ENCODE peak calls at places on chromosomes 4 and X, in nine cellular contexts. One of them, this sample, is unnamed.

GRCh38 chr4:168409089-168409801 is 71.0 kb downstream of the DDX60L start:
- DNase-seq in activated T-cell treated with anti-CD3 and anti-CD28 coated beads, Interleukin-2, amount 50 U/mL, for 72 hours: no peak
- DNase-seq in IMR-90: peak
- DNase-seq in aorta: no peak
- DNase-seq in stimulated activated CD4-positive, alpha-beta T cell treated with anti-CD3 and anti-CD28 coated beads, Interleukin-12 subunit alpha, Interleukin-12 subunit beta, amount 100 ng/mL, for 4 hours: no peak
- DNase-seq in activated CD8-positive, alpha-beta memory T cell treated with anti-CD3 and anti-CD28 coated beads for 1 hour: no peak
- DNase-seq in GM12891: no peak
- DNase-seq in iris pigment epithelial cell: peak
- DNase-seq in kidney tubule cell: peak
- DNase-seq in this sample: peak

GRCh38 chr4:121307441-121308327 is 73.1 kb downstream of the QRFPR start:
- DNase-seq in aorta: no peak
- DNase-seq in stimulated activated CD4-positive, alpha-beta T cell treated with anti-CD3 and anti-CD28 coated beads, Interleukin-12 subunit alpha, Interleukin-12 subunit beta, amount 100 ng/mL, for 4 hours: peak
- DNase-seq in GM12891: no peak
- DNase-seq in kidney tubule cell: peak
- DNase-seq in activated CD8-positive, alpha-beta memory T cell treated with anti-CD3 and anti-CD28 coated beads for 1 hour: no peak
- DNase-seq in activated T-cell treated with anti-CD3 and anti-CD28 coated beads, Interleukin-2, amount 50 U/mL, for 72 hours: peak
- DNase-seq in iris pigment epithelial cell: peak
- DNase-seq in IMR-90: peak
- DNase-seq in this sample: peak

GRCh38 chrX:153456161-153456560 is 10.3 kb upstream of the TREX2 start:
- DNase-seq in kidney tubule cell: no peak
- DNase-seq in activated T-cell treated with anti-CD3 and anti-CD28 coated beads, Interleukin-2, amount 50 U/mL, for 72 hours: no peak
- DNase-seq in stimulated activated CD4-positive, alpha-beta T cell treated with anti-CD3 and anti-CD28 coated beads, Interleukin-12 subunit alpha, Interleukin-12 subunit beta, amount 100 ng/mL, for 4 hours: no peak
- DNase-seq in activated CD8-positive, alpha-beta memory T cell treated with anti-CD3 and anti-CD28 coated beads for 1 hour: no peak
- DNase-seq in GM12891: no peak
- DNase-seq in IMR-90: no peak
- DNase-seq in aorta: no peak
- DNase-seq in iris pigment epithelial cell: no peak
- DNase-seq in this sample: no peak

GRCh38 chrX:126141014-126141413 is 25.1 kb downstream of the DCAF12L2 start:
- DNase-seq in stimulated activated CD4-positive, alpha-beta T cell treated with anti-CD3 and anti-CD28 coated beads, Interleukin-12 subunit alpha, Interleukin-12 subunit beta, amount 100 ng/mL, for 4 hours: no peak
- DNase-seq in activated CD8-positive, alpha-beta memory T cell treated with anti-CD3 and anti-CD28 coated beads for 1 hour: no peak
- DNase-seq in kidney tubule cell: no peak
- DNase-seq in GM12891: no peak
- DNase-seq in IMR-90: no peak
- DNase-seq in activated T-cell treated with anti-CD3 and anti-CD28 coated beads, Interleukin-2, amount 50 U/mL, for 72 hours: no peak
- DNase-seq in iris pigment epithelial cell: no peak
- DNase-seq in aorta: no peak
- DNase-seq in this sample: no peak

GRCh38 chr4:92303621-92304027 is at the start of gene GRID2:
- DNase-seq in iris pigment epithelial cell: peak
- DNase-seq in activated T-cell treated with anti-CD3 and anti-CD28 coated beads, Interleukin-2, amount 50 U/mL, for 72 hours: no peak
- DNase-seq in stimulated activated CD4-positive, alpha-beta T cell treated with anti-CD3 and anti-CD28 coated beads, Interleukin-12 subunit alpha, Interleukin-12 subunit beta, amount 100 ng/mL, for 4 hours: no peak
- DNase-seq in kidney tubule cell: peak
- DNase-seq in GM12891: no peak
- DNase-seq in aorta: peak
- DNase-seq in IMR-90: peak
- DNase-seq in activated CD8-positive, alpha-beta memory T cell treated with anti-CD3 and anti-CD28 coated beads for 1 hour: no peak
- DNase-seq in this sample: peak

GRCh38 chr4:47668810-47669408 is 169.0 kb downstream of the CORIN start:
- DNase-seq in activated T-cell treated with anti-CD3 and anti-CD28 coated beads, Interleukin-2, amount 50 U/mL, for 72 hours: peak
- DNase-seq in aorta: no peak
- DNase-seq in kidney tubule cell: peak
- DNase-seq in iris pigment epithelial cell: peak
- DNase-seq in IMR-90: peak
- DNase-seq in activated CD8-positive, alpha-beta memory T cell treated with anti-CD3 and anti-CD28 coated beads for 1 hour: no peak
- DNase-seq in GM12891: no peak
- DNase-seq in stimulated activated CD4-positive, alpha-beta T cell treated with anti-CD3 and anti-CD28 coated beads, Interleukin-12 subunit alpha, Interleukin-12 subunit beta, amount 100 ng/mL, for 4 hours: no peak
- DNase-seq in this sample: peak

GRCh38 chr4:5036239-5036638 is 15.0 kb upstream of the STK32B start:
- DNase-seq in GM12891: no peak
- DNase-seq in IMR-90: peak
- DNase-seq in iris pigment epithelial cell: peak
- DNase-seq in activated T-cell treated with anti-CD3 and anti-CD28 coated beads, Interleukin-2, amount 50 U/mL, for 72 hours: no peak
- DNase-seq in aorta: no peak
- DNase-seq in activated CD8-positive, alpha-beta memory T cell treated with anti-CD3 and anti-CD28 coated beads for 1 hour: no peak
- DNase-seq in kidney tubule cell: peak
- DNase-seq in stimulated activated CD4-positive, alpha-beta T cell treated with anti-CD3 and anti-CD28 coated beads, Interleukin-12 subunit alpha, Interleukin-12 subunit beta, amount 100 ng/mL, for 4 hours: no peak
- DNase-seq in this sample: peak

GRCh38 chr4:89586318-89586717 is 250.6 kb downstream of the SNCA start:
- DNase-seq in IMR-90: no peak
- DNase-seq in aorta: no peak
- DNase-seq in GM12891: no peak
- DNase-seq in kidney tubule cell: no peak
- DNase-seq in stimulated activated CD4-positive, alpha-beta T cell treated with anti-CD3 and anti-CD28 coated beads, Interleukin-12 subunit alpha, Interleukin-12 subunit beta, amount 100 ng/mL, for 4 hours: no peak
- DNase-seq in activated CD8-positive, alpha-beta memory T cell treated with anti-CD3 and anti-CD28 coated beads for 1 hour: no peak
- DNase-seq in iris pigment epithelial cell: no peak
- DNase-seq in activated T-cell treated with anti-CD3 and anti-CD28 coated beads, Interleukin-2, amount 50 U/mL, for 72 hours: no peak
- DNase-seq in this sample: peak

GRCh38 chr4:19832388-19832787 is 419.3 kb upstream of the SLIT2 start:
- DNase-seq in aorta: no peak
- DNase-seq in GM12891: no peak
- DNase-seq in stimulated activated CD4-positive, alpha-beta T cell treated with anti-CD3 and anti-CD28 coated beads, Interleukin-12 subunit alpha, Interleukin-12 subunit beta, amount 100 ng/mL, for 4 hours: no peak
- DNase-seq in activated CD8-positive, alpha-beta memory T cell treated with anti-CD3 and anti-CD28 coated beads for 1 hour: no peak
- DNase-seq in activated T-cell treated with anti-CD3 and anti-CD28 coated beads, Interleukin-2, amount 50 U/mL, for 72 hours: no peak
- DNase-seq in IMR-90: peak
- DNase-seq in kidney tubule cell: no peak
- DNase-seq in iris pigment epithelial cell: peak
- DNase-seq in this sample: peak

GRCh38 chrX:153649915-153650782 is 3.1 kb downstream of the DUSP9 start:
- DNase-seq in stimulated activated CD4-positive, alpha-beta T cell treated with anti-CD3 and anti-CD28 coated beads, Interleukin-12 subunit alpha, Interleukin-12 subunit beta, amount 100 ng/mL, for 4 hours: no peak
- DNase-seq in kidney tubule cell: no peak
- DNase-seq in aorta: peak
- DNase-seq in IMR-90: no peak
- DNase-seq in iris pigment epithelial cell: no peak
- DNase-seq in activated CD8-positive, alpha-beta memory T cell treated with anti-CD3 and anti-CD28 coated beads for 1 hour: no peak
- DNase-seq in GM12891: no peak
- DNase-seq in activated T-cell treated with anti-CD3 and anti-CD28 coated beads, Interleukin-2, amount 50 U/mL, for 72 hours: no peak
- DNase-seq in this sample: no peak

GRCh38 chrX:47854474-47854873 is 17.8 kb downstream of the ZNF81 start:
- DNase-seq in GM12891: no peak
- DNase-seq in aorta: peak
- DNase-seq in activated CD8-positive, alpha-beta memory T cell treated with anti-CD3 and anti-CD28 coated beads for 1 hour: no peak
- DNase-seq in stimulated activated CD4-positive, alpha-beta T cell treated with anti-CD3 and anti-CD28 coated beads, Interleukin-12 subunit alpha, Interleukin-12 subunit beta, amount 100 ng/mL, for 4 hours: peak
- DNase-seq in kidney tubule cell: peak
- DNase-seq in iris pigment epithelial cell: peak
- DNase-seq in IMR-90: peak
- DNase-seq in activated T-cell treated with anti-CD3 and anti-CD28 coated beads, Interleukin-2, amount 50 U/mL, for 72 hours: peak
- DNase-seq in this sample: peak

GRCh38 chr4:158259955-158260575 is 49.8 kb downstream of the TMEM144 start:
- DNase-seq in kidney tubule cell: peak
- DNase-seq in aorta: no peak
- DNase-seq in activated CD8-positive, alpha-beta memory T cell treated with anti-CD3 and anti-CD28 coated beads for 1 hour: no peak
- DNase-seq in stimulated activated CD4-positive, alpha-beta T cell treated with anti-CD3 and anti-CD28 coated beads, Interleukin-12 subunit alpha, Interleukin-12 subunit beta, amount 100 ng/mL, for 4 hours: no peak
- DNase-seq in GM12891: no peak
- DNase-seq in activated T-cell treated with anti-CD3 and anti-CD28 coated beads, Interleukin-2, amount 50 U/mL, for 72 hours: no peak
- DNase-seq in iris pigment epithelial cell: peak
- DNase-seq in IMR-90: peak
- DNase-seq in this sample: peak

GRCh38 chr4:66906314-66906713 is 639.0 kb downstream of the CENPC start:
- DNase-seq in kidney tubule cell: no peak
- DNase-seq in iris pigment epithelial cell: no peak
- DNase-seq in activated CD8-positive, alpha-beta memory T cell treated with anti-CD3 and anti-CD28 coated beads for 1 hour: no peak
- DNase-seq in stimulated activated CD4-positive, alpha-beta T cell treated with anti-CD3 and anti-CD28 coated beads, Interleukin-12 subunit alpha, Interleukin-12 subunit beta, amount 100 ng/mL, for 4 hours: no peak
- DNase-seq in activated T-cell treated with anti-CD3 and anti-CD28 coated beads, Interleukin-2, amount 50 U/mL, for 72 hours: no peak
- DNase-seq in IMR-90: no peak
- DNase-seq in GM12891: no peak
- DNase-seq in aorta: no peak
- DNase-seq in this sample: no peak

GRCh38 chr4:4659871-4660651 is 118.2 kb upstream of the STX18 start:
- DNase-seq in iris pigment epithelial cell: peak
- DNase-seq in activated T-cell treated with anti-CD3 and anti-CD28 coated beads, Interleukin-2, amount 50 U/mL, for 72 hours: no peak
- DNase-seq in aorta: peak
- DNase-seq in stimulated activated CD4-positive, alpha-beta T cell treated with anti-CD3 and anti-CD28 coated beads, Interleukin-12 subunit alpha, Interleukin-12 subunit beta, amount 100 ng/mL, for 4 hours: no peak
- DNase-seq in kidney tubule cell: peak
- DNase-seq in IMR-90: peak
- DNase-seq in GM12891: no peak
- DNase-seq in activated CD8-positive, alpha-beta memory T cell treated with anti-CD3 and anti-CD28 coated beads for 1 hour: no peak
- DNase-seq in this sample: peak

GRCh38 chr4:107467461-107467860 is 252.6 kb downstream of the PAPSS1 start:
- DNase-seq in kidney tubule cell: no peak
- DNase-seq in stimulated activated CD4-positive, alpha-beta T cell treated with anti-CD3 and anti-CD28 coated beads, Interleukin-12 subunit alpha, Interleukin-12 subunit beta, amount 100 ng/mL, for 4 hours: no peak
- DNase-seq in IMR-90: no peak
- DNase-seq in aorta: no peak
- DNase-seq in GM12891: no peak
- DNase-seq in activated CD8-positive, alpha-beta memory T cell treated with anti-CD3 and anti-CD28 coated beads for 1 hour: no peak
- DNase-seq in activated T-cell treated with anti-CD3 and anti-CD28 coated beads, Interleukin-2, amount 50 U/mL, for 72 hours: no peak
- DNase-seq in iris pigment epithelial cell: no peak
- DNase-seq in this sample: no peak

GRCh38 chr4:163072222-163072621 is 94.5 kb downstream of the NAF1 start:
- DNase-seq in GM12891: no peak
- DNase-seq in stimulated activated CD4-positive, alpha-beta T cell treated with anti-CD3 and anti-CD28 coated beads, Interleukin-12 subunit alpha, Interleukin-12 subunit beta, amount 100 ng/mL, for 4 hours: no peak
- DNase-seq in IMR-90: no peak
- DNase-seq in iris pigment epithelial cell: peak
- DNase-seq in aorta: no peak
- DNase-seq in activated CD8-positive, alpha-beta memory T cell treated with anti-CD3 and anti-CD28 coated beads for 1 hour: no peak
- DNase-seq in activated T-cell treated with anti-CD3 and anti-CD28 coated beads, Interleukin-2, amount 50 U/mL, for 72 hours: no peak
- DNase-seq in kidney tubule cell: no peak
- DNase-seq in this sample: peak

GRCh38 chr4:157607996-157608395 is 387.5 kb downstream of the GRIA2 start:
- DNase-seq in kidney tubule cell: no peak
- DNase-seq in activated T-cell treated with anti-CD3 and anti-CD28 coated beads, Interleukin-2, amount 50 U/mL, for 72 hours: no peak
- DNase-seq in activated CD8-positive, alpha-beta memory T cell treated with anti-CD3 and anti-CD28 coated beads for 1 hour: no peak
- DNase-seq in stimulated activated CD4-positive, alpha-beta T cell treated with anti-CD3 and anti-CD28 coated beads, Interleukin-12 subunit alpha, Interleukin-12 subunit beta, amount 100 ng/mL, for 4 hours: no peak
- DNase-seq in aorta: no peak
- DNase-seq in IMR-90: no peak
- DNase-seq in GM12891: no peak
- DNase-seq in iris pigment epithelial cell: no peak
- DNase-seq in this sample: no peak

GRCh38 chr4:37584087-37584486 is 102.1 kb downstream of the RELL1 start:
- DNase-seq in kidney tubule cell: peak
- DNase-seq in IMR-90: no peak
- DNase-seq in aorta: no peak
- DNase-seq in activated T-cell treated with anti-CD3 and anti-CD28 coated beads, Interleukin-2, amount 50 U/mL, for 72 hours: no peak
- DNase-seq in GM12891: no peak
- DNase-seq in iris pigment epithelial cell: no peak
- DNase-seq in stimulated activated CD4-positive, alpha-beta T cell treated with anti-CD3 and anti-CD28 coated beads, Interleukin-12 subunit alpha, Interleukin-12 subunit beta, amount 100 ng/mL, for 4 hours: no peak
- DNase-seq in activated CD8-positive, alpha-beta memory T cell treated with anti-CD3 and anti-CD28 coated beads for 1 hour: no peak
- DNase-seq in this sample: no peak

GRCh38 chr4:137375111-137375850 is 157.0 kb downstream of the PCDH18 start:
- DNase-seq in iris pigment epithelial cell: no peak
- DNase-seq in activated T-cell treated with anti-CD3 and anti-CD28 coated beads, Interleukin-2, amount 50 U/mL, for 72 hours: no peak
- DNase-seq in GM12891: no peak
- DNase-seq in stimulated activated CD4-positive, alpha-beta T cell treated with anti-CD3 and anti-CD28 coated beads, Interleukin-12 subunit alpha, Interleukin-12 subunit beta, amount 100 ng/mL, for 4 hours: no peak
- DNase-seq in aorta: no peak
- DNase-seq in activated CD8-positive, alpha-beta memory T cell treated with anti-CD3 and anti-CD28 coated beads for 1 hour: no peak
- DNase-seq in kidney tubule cell: no peak
- DNase-seq in IMR-90: no peak
- DNase-seq in this sample: no peak

GRCh38 chr4:77921701-77922100 is 59.1 kb downstream of the MRPL1 start:
- DNase-seq in IMR-90: peak
- DNase-seq in iris pigment epithelial cell: peak
- DNase-seq in stimulated activated CD4-positive, alpha-beta T cell treated with anti-CD3 and anti-CD28 coated beads, Interleukin-12 subunit alpha, Interleukin-12 subunit beta, amount 100 ng/mL, for 4 hours: no peak
- DNase-seq in activated CD8-positive, alpha-beta memory T cell treated with anti-CD3 and anti-CD28 coated beads for 1 hour: no peak
- DNase-seq in GM12891: no peak
- DNase-seq in activated T-cell treated with anti-CD3 and anti-CD28 coated beads, Interleukin-2, amount 50 U/mL, for 72 hours: no peak
- DNase-seq in aorta: no peak
- DNase-seq in kidney tubule cell: peak
- DNase-seq in this sample: peak

GRCh38 chrX:15686818-15687685 is 22.4 kb upstream of the CLTRN start:
- DNase-seq in aorta: no peak
- DNase-seq in IMR-90: peak
- DNase-seq in activated T-cell treated with anti-CD3 and anti-CD28 coated beads, Interleukin-2, amount 50 U/mL, for 72 hours: peak
- DNase-seq in kidney tubule cell: peak
- DNase-seq in activated CD8-positive, alpha-beta memory T cell treated with anti-CD3 and anti-CD28 coated beads for 1 hour: no peak
- DNase-seq in GM12891: no peak
- DNase-seq in stimulated activated CD4-positive, alpha-beta T cell treated with anti-CD3 and anti-CD28 coated beads, Interleukin-12 subunit alpha, Interleukin-12 subunit beta, amount 100 ng/mL, for 4 hours: peak
- DNase-seq in iris pigment epithelial cell: peak
- DNase-seq in this sample: peak

GRCh38 chr4:143085224-143085623 is 99.5 kb upstream of the USP38 start:
- DNase-seq in GM12891: no peak
- DNase-seq in aorta: no peak
- DNase-seq in kidney tubule cell: peak
- DNase-seq in activated CD8-positive, alpha-beta memory T cell treated with anti-CD3 and anti-CD28 coated beads for 1 hour: no peak
- DNase-seq in IMR-90: peak
- DNase-seq in activated T-cell treated with anti-CD3 and anti-CD28 coated beads, Interleukin-2, amount 50 U/mL, for 72 hours: no peak
- DNase-seq in stimulated activated CD4-positive, alpha-beta T cell treated with anti-CD3 and anti-CD28 coated beads, Interleukin-12 subunit alpha, Interleukin-12 subunit beta, amount 100 ng/mL, for 4 hours: no peak
- DNase-seq in iris pigment epithelial cell: peak
- DNase-seq in this sample: peak

GRCh38 chrX:77505227-77505626 is 58.0 kb downstream of the FGF16 start:
- DNase-seq in kidney tubule cell: peak
- DNase-seq in IMR-90: peak
- DNase-seq in activated T-cell treated with anti-CD3 and anti-CD28 coated beads, Interleukin-2, amount 50 U/mL, for 72 hours: no peak
- DNase-seq in activated CD8-positive, alpha-beta memory T cell treated with anti-CD3 and anti-CD28 coated beads for 1 hour: no peak
- DNase-seq in stimulated activated CD4-positive, alpha-beta T cell treated with anti-CD3 and anti-CD28 coated beads, Interleukin-12 subunit alpha, Interleukin-12 subunit beta, amount 100 ng/mL, for 4 hours: no peak
- DNase-seq in aorta: no peak
- DNase-seq in iris pigment epithelial cell: peak
- DNase-seq in GM12891: no peak
- DNase-seq in this sample: peak

GRCh38 chrX:85109235-85109634 is 105.6 kb downstream of the APOOL start:
- DNase-seq in IMR-90: no peak
- DNase-seq in iris pigment epithelial cell: peak
- DNase-seq in kidney tubule cell: no peak
- DNase-seq in stimulated activated CD4-positive, alpha-beta T cell treated with anti-CD3 and anti-CD28 coated beads, Interleukin-12 subunit alpha, Interleukin-12 subunit beta, amount 100 ng/mL, for 4 hours: no peak
- DNase-seq in GM12891: peak
- DNase-seq in activated T-cell treated with anti-CD3 and anti-CD28 coated beads, Interleukin-2, amount 50 U/mL, for 72 hours: peak
- DNase-seq in activated CD8-positive, alpha-beta memory T cell treated with anti-CD3 and anti-CD28 coated beads for 1 hour: no peak
- DNase-seq in aorta: no peak
- DNase-seq in this sample: no peak

GRCh38 chr4:159191989-159192388 is 89.1 kb downstream of the RAPGEF2 start:
- DNase-seq in GM12891: no peak
- DNase-seq in IMR-90: peak
- DNase-seq in aorta: no peak
- DNase-seq in activated CD8-positive, alpha-beta memory T cell treated with anti-CD3 and anti-CD28 coated beads for 1 hour: no peak
- DNase-seq in iris pigment epithelial cell: peak
- DNase-seq in activated T-cell treated with anti-CD3 and anti-CD28 coated beads, Interleukin-2, amount 50 U/mL, for 72 hours: no peak
- DNase-seq in kidney tubule cell: peak
- DNase-seq in stimulated activated CD4-positive, alpha-beta T cell treated with anti-CD3 and anti-CD28 coated beads, Interleukin-12 subunit alpha, Interleukin-12 subunit beta, amount 100 ng/mL, for 4 hours: no peak
- DNase-seq in this sample: peak

GRCh38 chrX:21813612-21814368 is 25.6 kb upstream of the MBTPS2 start:
- DNase-seq in kidney tubule cell: no peak
- DNase-seq in activated CD8-positive, alpha-beta memory T cell treated with anti-CD3 and anti-CD28 coated beads for 1 hour: no peak
- DNase-seq in activated T-cell treated with anti-CD3 and anti-CD28 coated beads, Interleukin-2, amount 50 U/mL, for 72 hours: no peak
- DNase-seq in stimulated activated CD4-positive, alpha-beta T cell treated with anti-CD3 and anti-CD28 coated beads, Interleukin-12 subunit alpha, Interleukin-12 subunit beta, amount 100 ng/mL, for 4 hours: no peak
- DNase-seq in IMR-90: no peak
- DNase-seq in GM12891: no peak
- DNase-seq in iris pigment epithelial cell: no peak
- DNase-seq in aorta: no peak
- DNase-seq in this sample: no peak

GRCh38 chr4:138390286-138390685 is 148.1 kb upstream of the SLC7A11 start:
- DNase-seq in stimulated activated CD4-positive, alpha-beta T cell treated with anti-CD3 and anti-CD28 coated beads, Interleukin-12 subunit alpha, Interleukin-12 subunit beta, amount 100 ng/mL, for 4 hours: no peak
- DNase-seq in activated CD8-positive, alpha-beta memory T cell treated with anti-CD3 and anti-CD28 coated beads for 1 hour: no peak
- DNase-seq in IMR-90: peak
- DNase-seq in kidney tubule cell: peak
- DNase-seq in iris pigment epithelial cell: peak
- DNase-seq in GM12891: no peak
- DNase-seq in aorta: no peak
- DNase-seq in activated T-cell treated with anti-CD3 and anti-CD28 coated beads, Interleukin-2, amount 50 U/mL, for 72 hours: no peak
- DNase-seq in this sample: peak

GRCh38 chrX:23937100-23937499 is 29.3 kb downstream of the CXorf58 start:
- DNase-seq in iris pigment epithelial cell: peak
- DNase-seq in stimulated activated CD4-positive, alpha-beta T cell treated with anti-CD3 and anti-CD28 coated beads, Interleukin-12 subunit alpha, Interleukin-12 subunit beta, amount 100 ng/mL, for 4 hours: no peak
- DNase-seq in activated CD8-positive, alpha-beta memory T cell treated with anti-CD3 and anti-CD28 coated beads for 1 hour: no peak
- DNase-seq in activated T-cell treated with anti-CD3 and anti-CD28 coated beads, Interleukin-2, amount 50 U/mL, for 72 hours: no peak
- DNase-seq in IMR-90: peak
- DNase-seq in GM12891: no peak
- DNase-seq in aorta: no peak
- DNase-seq in kidney tubule cell: no peak
- DNase-seq in this sample: no peak

GRCh38 chr4:82275431-82276423 is 98.1 kb downstream of the HNRNPD start:
- DNase-seq in kidney tubule cell: no peak
- DNase-seq in aorta: no peak
- DNase-seq in iris pigment epithelial cell: no peak
- DNase-seq in IMR-90: no peak
- DNase-seq in stimulated activated CD4-positive, alpha-beta T cell treated with anti-CD3 and anti-CD28 coated beads, Interleukin-12 subunit alpha, Interleukin-12 subunit beta, amount 100 ng/mL, for 4 hours: no peak
- DNase-seq in GM12891: no peak
- DNase-seq in activated CD8-positive, alpha-beta memory T cell treated with anti-CD3 and anti-CD28 coated beads for 1 hour: no peak
- DNase-seq in activated T-cell treated with anti-CD3 and anti-CD28 coated beads, Interleukin-2, amount 50 U/mL, for 72 hours: no peak
- DNase-seq in this sample: no peak

GRCh38 chr4:1583051-1583785 is 100.9 kb downstream of the FAM53A start:
- DNase-seq in aorta: peak
- DNase-seq in kidney tubule cell: no peak
- DNase-seq in IMR-90: no peak
- DNase-seq in activated CD8-positive, alpha-beta memory T cell treated with anti-CD3 and anti-CD28 coated beads for 1 hour: no peak
- DNase-seq in iris pigment epithelial cell: no peak
- DNase-seq in activated T-cell treated with anti-CD3 and anti-CD28 coated beads, Interleukin-2, amount 50 U/mL, for 72 hours: no peak
- DNase-seq in stimulated activated CD4-positive, alpha-beta T cell treated with anti-CD3 and anti-CD28 coated beads, Interleukin-12 subunit alpha, Interleukin-12 subunit beta, amount 100 ng/mL, for 4 hours: no peak
- DNase-seq in GM12891: no peak
- DNase-seq in this sample: no peak

GRCh38 chr4:7194251-7195137 is 2.2 kb downstream of the SORCS2 start:
- DNase-seq in stimulated activated CD4-positive, alpha-beta T cell treated with anti-CD3 and anti-CD28 coated beads, Interleukin-12 subunit alpha, Interleukin-12 subunit beta, amount 100 ng/mL, for 4 hours: peak
- DNase-seq in GM12891: no peak
- DNase-seq in IMR-90: no peak
- DNase-seq in iris pigment epithelial cell: peak
- DNase-seq in aorta: peak
- DNase-seq in activated CD8-positive, alpha-beta memory T cell treated with anti-CD3 and anti-CD28 coated beads for 1 hour: no peak
- DNase-seq in kidney tubule cell: peak
- DNase-seq in activated T-cell treated with anti-CD3 and anti-CD28 coated beads, Interleukin-2, amount 50 U/mL, for 72 hours: peak
- DNase-seq in this sample: no peak